ENCODE peak calls at places on chromosomes 5 and 9, in ten cellular contexts. A is globus pallidus; L is astrocyte of the hippocampus; U is GM03348; G is EL; W is activated effector memory CD4-positive, alpha-beta T cell treated with Interleukin-2 at 50 U/mL for 16 hours; N is M059J; B is cardiac fibroblast; V is endothelial cell; J is Right ventricle myocardium superior. E is an unnamed sample.

GRCh38 chr5:81717815-81718214 is 33.1 kb downstream of the SSBP2 start:
- DNase-seq in A (no peak), L (peak; percentile 24), U (no peak), G (peak; percentile 40), W (no peak), N (peak; percentile 20), B (no peak), V (no peak), J (no peak), E (no peak)

GRCh38 chr5:40043916-40044315 is 619.1 kb upstream of the DAB2 start:
- DNase-seq in A (no peak), L (no peak), U (no peak), G (no peak), W (no peak), N (no peak), B (no peak), V (no peak), J (no peak), E (no peak)

GRCh38 chr9:68705636-68706578 is 867 bp downstream of the PIP5K1B start:
- DNase-seq in A (no peak), L (peak; percentile 33), U (peak; percentile 25), G (no peak), W (no peak), N (peak; percentile 5), B (peak; percentile 8), V (peak; percentile 16), J (peak; percentile 63), E (no peak)

GRCh38 chr5:113061851-113062631 is 85.4 kb downstream of the DCP2 start:
- DNase-seq in A (no peak), L (peak; percentile 83), U (peak; percentile 81), G (peak; percentile 74), W (no peak), N (peak; percentile 80), B (peak; percentile 67), V (no peak), J (no peak), E (no peak)

GRCh38 chr5:86070719-86071118 is 547.0 kb upstream of the COX7C start:
- DNase-seq in A (no peak), L (no peak), U (no peak), G (no peak), W (no peak), N (no peak), B (no peak), V (no peak), J (no peak), E (no peak)

GRCh38 chr5:14167211-14167845 is 24.2 kb downstream of the TRIO start:
- DNase-seq in A (no peak), L (no peak), U (peak; percentile 39), G (peak; percentile 78), W (no peak), N (peak; percentile 84), B (peak; percentile 38), V (no peak), J (no peak), E (no peak)

GRCh38 chr9:89362647-89363310 is 44.5 kb downstream of the SECISBP2 start:
- DNase-seq in A (no peak), L (no peak), U (no peak), G (no peak), W (no peak), N (no peak), B (no peak), V (no peak), J (no peak), E (no peak)

GRCh38 chr9:3457171-3457570 is 68.6 kb downstream of the RFX3 start:
- DNase-seq in A (no peak), L (no peak), U (no peak), G (no peak), W (no peak), N (no peak), B (no peak), V (no peak), J (no peak), E (no peak)

GRCh38 chr9:72932669-72933068 is 20.2 kb downstream of the ALDH1A1 start:
- DNase-seq in A (no peak), L (peak; percentile 16), U (peak; percentile 27), G (no peak), W (no peak), N (no peak), B (no peak), V (no peak), J (no peak), E (no peak)